ENCODE peak calls at places on chromosomes 4 and X, in eight cellular contexts. G, R, O, S, D, Z, H and K are unnamed samples.

GRCh38 chrX:154349359-154349935 is 25.0 kb downstream of the FLNA start:
- DNase-seq in R (no peak), O (no peak), G (no peak), S (peak), H (no peak), Z (no peak), D (no peak), K (no peak)

GRCh38 chrX:79572566-79572965 is 205.4 kb upstream of the ITM2A start:
- DNase-seq in D (no peak), H (no peak), S (no peak), Z (no peak), O (no peak), R (no peak), G (no peak), K (no peak)

GRCh38 chrX:132491191-132491590 is 2.4 kb upstream of the MBNL3 start:
- DNase-seq in Z (no peak), R (no peak), O (no peak), S (no peak), G (no peak), D (no peak), H (peak), K (no peak)

GRCh38 chr4:7771541-7772507 is 167.8 kb downstream of the AFAP1 start:
- DNase-seq in S (no peak), D (no peak), H (peak), Z (no peak), O (no peak), G (no peak), R (no peak), K (peak)

GRCh38 chr4:145503486-145504072 is 21.9 kb downstream of the SMAD1 start:
- DNase-seq in G (no peak), S (no peak), H (no peak), O (no peak), Z (no peak), D (no peak), R (no peak), K (no peak)

GRCh38 chr4:177562859-177563258 is 120.6 kb upstream of the AGA start:
- DNase-seq in D (no peak), S (no peak), Z (no peak), O (no peak), R (no peak), G (no peak), H (no peak), K (no peak)

GRCh38 chr4:121256346-121256745 is 92.2 kb upstream of the TNIP3 start:
- DNase-seq in D (peak), H (peak), R (peak), G (peak), O (peak), Z (no peak), S (no peak), K (no peak)

GRCh38 chr4:56656346-56656643 is 24.8 kb downstream of the HOPX start:
- DNase-seq in G (no peak), R (no peak), D (no peak), Z (no peak), S (peak), H (peak), O (no peak), K (peak)

GRCh38 chrX:150306002-150306401 is 57.1 kb upstream of the MAMLD1 start:
- DNase-seq in D (no peak), O (no peak), R (no peak), S (no peak), G (no peak), H (no peak), Z (no peak), K (no peak)

GRCh38 chr4:145909331-145909730 is 29.3 kb downstream of the ZNF827 start:
- DNase-seq in G (no peak), H (no peak), D (no peak), Z (no peak), O (no peak), R (peak), S (peak), K (peak)

GRCh38 chr4:152460488-152460887 is 75.4 kb downstream of the FBXW7 start:
- DNase-seq in D (peak), Z (no peak), R (no peak), G (peak), H (peak), O (peak), S (no peak), K (no peak)

GRCh38 chrX:45068555-45068954 is 132.1 kb downstream of the DIPK2B start:
- DNase-seq in D (no peak), S (no peak), O (no peak), Z (no peak), H (no peak), R (no peak), G (no peak), K (no peak)

GRCh38 chr4:111689731-111690130 is 455.5 kb upstream of the FAM241A start:
- DNase-seq in S (no peak), G (no peak), D (no peak), H (no peak), R (no peak), Z (no peak), O (no peak), K (no peak)

GRCh38 chr4:80161413-80162058 is 35.8 kb upstream of the PRDM8 start:
- DNase-seq in Z (no peak), H (no peak), R (no peak), O (no peak), G (no peak), D (no peak), S (no peak), K (no peak)